ENCODE peak calls at places on chromosomes 7 and 10, in four cellular contexts. N, D, S and E are unnamed samples.

GRCh38 chr7:815284-816216 is 16.7 kb upstream of the SUN1 start:
- DNase-seq in D (no peak), N (peak), S (peak), E (peak)

GRCh38 chr7:371119-371778 is 81.3 kb downstream of the FOXL3 start:
- DNase-seq in S (no peak), D (no peak), N (no peak), E (no peak)

GRCh38 chr7:16268821-16269768 is 152.2 kb downstream of the CRPPA start:
- DNase-seq in N (no peak), D (peak), S (no peak), E (no peak)

GRCh38 chr7:143376396-143376795 is 4.7 kb upstream of the ZYX start:
- DNase-seq in D (no peak), S (no peak), N (no peak), E (no peak)

GRCh38 chr7:32462451-32462850 is 27.7 kb downstream of the LSM5 start:
- DNase-seq in N (no peak), S (no peak), D (no peak), E (no peak)

GRCh38 chr10:86306628-86307278 is 59.8 kb downstream of the GRID1 start:
- DNase-seq in D (no peak), N (peak), S (no peak), E (no peak)

GRCh38 chr10:133274751-133275682 is 1.7 kb downstream of the ADAM8 start:
- DNase-seq in N (peak), S (no peak), D (no peak), E (peak)

GRCh38 chr7:49731836-49732235 is 41.6 kb upstream of the VWC2 start:
- DNase-seq in D (no peak), S (no peak), N (no peak), E (no peak)

GRCh38 chr10:79444243-79445119 is 943 bp downstream of the ZCCHC24 start:
- DNase-seq in S (peak), N (peak), D (no peak), E (peak)

GRCh38 chr10:12707461-12708185 is 293.9 kb downstream of the CCDC3 start:
- DNase-seq in D (no peak), S (peak), N (peak), E (no peak)

GRCh38 chr7:107725138-107725740 is 18.7 kb upstream of the CBLL1 start:
- DNase-seq in S (peak), N (peak), D (peak), E (peak)

GRCh38 chr10:71725998-71726672 is 6.6 kb upstream of the C10orf105 start:
- DNase-seq in N (peak), S (no peak), D (no peak), E (peak)

GRCh38 chr7:27172823-27173411 is 1.2 kb downstream of the HOXA10 start:
- DNase-seq in D (no peak), N (no peak), S (no peak), E (no peak)

GRCh38 chr10:16392661-16393060 is 44.1 kb upstream of the PTER start:
- DNase-seq in D (no peak), N (no peak), S (no peak), E (no peak)

GRCh38 chr7:63900394-63901203 is 98.0 kb upstream of the ZNF722 start:
- DNase-seq in S (peak), D (peak), N (no peak), E (no peak)

GRCh38 chr10:6581750-6582697 is 1.9 kb upstream of the PRKCQ start:
- DNase-seq in N (no peak), D (no peak), S (no peak), E (no peak)

GRCh38 chr10:13613519-13613918 is 26.8 kb downstream of the PRPF18 start:
- DNase-seq in N (no peak), D (no peak), S (no peak), E (no peak)

GRCh38 chr10:131667047-131667446 is 233.8 kb upstream of the PPP2R2D start:
- DNase-seq in D (no peak), N (no peak), S (no peak), E (no peak)

GRCh38 chr7:133070562-133070961 is 11.3 kb downstream of the CHCHD3 start:
- DNase-seq in N (no peak), S (no peak), D (no peak), E (no peak)

GRCh38 chr7:97149843-97150242 is 32.3 kb downstream of the SDHAF3 start:
- DNase-seq in S (no peak), D (no peak), N (no peak), E (no peak)

GRCh38 chr10:12782537-12782936 is 219.0 kb downstream of the CCDC3 start:
- DNase-seq in N (peak), D (no peak), S (no peak), E (peak)

GRCh38 chr10:127041561-127041960 is 136.3 kb downstream of the DOCK1 start:
- DNase-seq in S (no peak), D (no peak), N (no peak), E (no peak)

GRCh38 chr10:6583447-6583846 is 3.4 kb upstream of the PRKCQ start:
- DNase-seq in S (no peak), N (no peak), D (no peak), E (no peak)

GRCh38 chr10:131729361-131729760 is 171.4 kb upstream of the PPP2R2D start:
- DNase-seq in D (no peak), S (no peak), N (no peak), E (peak)

GRCh38 chr10:48317321-48317990 is 11.0 kb downstream of the MAPK8 start:
- DNase-seq in N (no peak), S (no peak), D (no peak), E (no peak)

GRCh38 chr7:29106128-29106988 is 40.0 kb downstream of the CPVL start:
- DNase-seq in D (peak), N (peak), S (no peak), E (peak)

GRCh38 chr10:52316500-52316899 is 2.4 kb downstream of the DKK1 start:
- DNase-seq in D (no peak), S (no peak), N (no peak), E (no peak)

GRCh38 chr10:72097448-72098300 is 9.3 kb upstream of the SPOCK2 start:
- DNase-seq in D (no peak), N (no peak), S (no peak), E (no peak)

GRCh38 chr10:50554381-50554994 is 69.3 kb downstream of the SGMS1 start:
- DNase-seq in D (no peak), N (no peak), S (no peak), E (no peak)

GRCh38 chr10:84493951-84494848 is 165.8 kb downstream of the CCSER2 start:
- DNase-seq in S (no peak), D (no peak), N (no peak), E (no peak)

GRCh38 chr7:34354906-34355305 is 303.1 kb upstream of the NPSR1 start:
- DNase-seq in S (no peak), N (no peak), D (no peak), E (no peak)

GRCh38 chr7:34382166-34382893 is 275.7 kb upstream of the NPSR1 start:
- DNase-seq in N (no peak), D (no peak), S (no peak), E (no peak)

GRCh38 chr10:87504667-87505365 is at the start of gene MINPP1:
- DNase-seq in N (peak), D (peak), S (peak), E (peak)

GRCh38 chr10:87092356-87092860 is 2.2 kb downstream of the GLUD1 start:
- DNase-seq in S (no peak), N (no peak), D (no peak), E (no peak)

GRCh38 chr7:124856299-124856888 is 73.2 kb downstream of the POT1 start:
- DNase-seq in D (no peak), N (peak), S (no peak), E (peak)

GRCh38 chr7:126016722-126017121 is 1087.1 kb upstream of the POT1 start:
- DNase-seq in N (no peak), D (no peak), S (no peak), E (no peak)

GRCh38 chr7:15594461-15594860 is 32.6 kb upstream of the AGMO start:
- DNase-seq in S (no peak), D (no peak), N (no peak), E (no peak)

GRCh38 chr7:128362670-128363069 is 1.2 kb upstream of the PRRT4 start:
- DNase-seq in N (no peak), S (no peak), D (no peak), E (no peak)

GRCh38 chr10:70084189-70084588 is 31.5 kb downstream of the MACROH2A2 start:
- DNase-seq in N (no peak), D (no peak), S (no peak), E (no peak)
- TF ChIP-seq CTCF in N (no peak), D (no peak), S (no peak), E (no peak)

DNA sequence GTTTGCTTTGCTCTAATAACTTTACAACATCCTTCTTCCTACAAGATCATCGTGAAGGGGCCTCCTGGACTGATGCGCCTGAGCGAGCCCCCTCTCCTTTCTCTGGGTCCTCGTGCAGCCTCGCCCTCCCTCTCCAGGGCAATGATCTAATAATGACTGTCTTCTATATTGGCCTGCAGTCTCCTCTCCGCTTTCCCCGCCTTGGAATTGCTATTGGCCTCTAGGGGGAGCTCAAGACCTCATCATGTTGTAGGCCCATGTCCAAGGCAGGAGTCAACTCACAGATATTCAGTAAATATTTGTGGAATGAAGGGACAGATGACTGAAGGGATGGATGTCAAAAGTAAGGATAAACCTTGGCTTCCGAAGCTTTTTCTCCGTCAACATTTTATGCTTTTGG is 1180.3 kb downstream of the TYW1 start:
- DNase-seq in D (peak), S (no peak), N (peak), E (peak)
- TF ChIP-seq CTCF in D (no peak), S (peak), N (no peak), E (peak)

GRCh38 chr10:70268376-70268775 is 15.4 kb downstream of the NPFFR1 start:
- DNase-seq in N (no peak), S (no peak), D (no peak), E (no peak)

GRCh38 chr10:70265032-70265689 is 18.6 kb downstream of the NPFFR1 start:
- DNase-seq in S (no peak), N (peak), D (no peak), E (peak)

GRCh38 chr10:70266056-70266455 is 17.7 kb downstream of the NPFFR1 start:
- DNase-seq in N (no peak), D (no peak), S (no peak), E (no peak)

GRCh38 chr10:70266701-70267100 is 17.1 kb downstream of the NPFFR1 start:
- DNase-seq in D (no peak), N (no peak), S (no peak), E (no peak)

DNA sequence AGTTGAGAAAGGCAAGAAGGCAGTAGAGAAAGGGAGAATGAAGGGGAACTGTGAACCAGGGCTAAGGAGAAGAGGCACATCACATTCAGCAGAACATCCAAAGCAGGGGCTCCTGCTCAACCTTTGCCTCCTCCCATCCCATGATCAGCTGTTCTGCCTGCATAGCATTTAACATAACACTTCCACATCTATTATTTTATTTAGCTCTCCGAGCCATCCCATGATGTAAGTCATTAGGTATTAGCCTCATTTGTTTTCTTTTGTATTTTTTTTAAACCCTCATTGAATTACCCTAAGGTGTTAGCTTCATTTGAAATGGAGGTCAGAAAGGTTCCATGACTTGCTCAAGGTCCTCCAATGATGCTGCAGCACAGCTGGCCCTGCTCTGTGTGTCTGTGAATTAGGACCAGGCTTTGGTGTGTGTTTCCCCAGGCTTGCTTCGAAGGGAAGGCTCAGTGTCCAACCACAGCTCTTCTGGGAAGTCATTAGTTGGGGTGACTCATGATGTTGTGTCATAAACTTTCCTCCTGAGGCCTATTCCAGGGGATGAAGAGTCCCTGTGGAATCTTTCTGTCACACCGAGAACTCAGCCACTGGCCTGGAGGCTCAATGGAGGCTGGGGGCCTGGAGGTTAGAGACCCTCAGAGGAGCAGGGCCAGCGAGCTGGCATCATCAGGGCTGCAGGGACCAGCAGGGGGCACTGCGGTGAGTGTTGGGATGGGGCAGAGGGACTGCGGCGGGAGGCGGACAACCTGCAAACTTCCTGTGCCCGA is 16.5 kb downstream of the NPFFR1 start:
- DNase-seq in S (no peak), D (peak), N (no peak), E (no peak)
- TF ChIP-seq CTCF in S (peak), D (no peak), N (peak), E (peak)

GRCh38 chr10:69636626-69637550 is 6.8 kb downstream of the FAM241B start:
- DNase-seq in N (no peak), S (no peak), D (no peak), E (peak)
- TF ChIP-seq CTCF in N (no peak), S (no peak), D (no peak), E (no peak)

DNA sequence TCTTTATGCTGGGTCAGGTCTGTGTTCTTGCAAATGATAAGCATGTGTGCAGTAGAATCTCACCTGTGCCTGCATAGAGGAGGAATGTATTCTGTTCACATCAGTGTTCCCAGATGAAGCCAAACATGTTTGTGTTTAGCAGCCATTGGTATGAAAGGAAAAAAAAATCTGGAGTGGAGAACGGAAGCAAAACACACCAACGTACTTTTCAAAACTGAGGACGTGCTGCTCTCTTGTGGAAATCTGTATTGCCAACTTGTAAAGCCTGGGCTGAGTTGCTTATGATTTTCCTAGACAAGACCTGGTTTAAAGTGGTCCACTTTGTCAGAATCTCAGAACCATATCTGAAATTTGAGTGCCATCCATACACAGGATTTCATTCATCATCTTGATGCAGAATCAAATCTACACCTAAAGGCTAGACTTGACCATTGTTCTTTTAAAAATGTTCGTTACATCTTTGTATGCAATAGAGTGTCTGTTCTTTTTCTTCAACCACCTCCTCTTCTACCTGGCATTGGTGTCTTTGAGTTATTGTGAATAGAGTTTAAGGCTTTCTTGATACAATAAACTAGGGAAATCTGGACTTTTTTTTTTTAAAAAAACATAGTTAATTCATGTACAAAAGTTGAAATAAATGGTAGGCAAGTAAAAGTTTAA is 367.7 kb downstream of the PHF14 start:
- DNase-seq in N (no peak), S (no peak), D (no peak), E (no peak)
- TF ChIP-seq CTCF in N (no peak), S (peak), D (no peak), E (peak)

GRCh38 chr7:73437699-73438416 is 4.3 kb downstream of the FZD9 start:
- DNase-seq in S (no peak), D (no peak), N (no peak), E (no peak)

GRCh38 chr7:73434701-73435069 is 1.1 kb downstream of the FZD9 start:
- DNase-seq in N (no peak), D (no peak), S (no peak), E (no peak)

GRCh38 chr7:73437091-73437490 is 3.5 kb downstream of the FZD9 start:
- DNase-seq in N (no peak), D (no peak), S (no peak), E (no peak)

GRCh38 chr7:73435471-73436009 is 2.0 kb downstream of the FZD9 start:
- DNase-seq in N (no peak), S (no peak), D (no peak), E (no peak)

GRCh38 chr7:73436031-73436929 is 2.7 kb downstream of the FZD9 start:
- DNase-seq in N (no peak), S (no peak), D (no peak), E (no peak)
- TF ChIP-seq CTCF in N (no peak), S (no peak), D (no peak), E (no peak)

GRCh38 chr10:14953452-14954000 is 370 bp downstream of the DCLRE1C start:
- DNase-seq in D (peak), S (peak), N (peak), E (no peak)

GRCh38 chr10:14954934-14955333 is 1.0 kb upstream of the DCLRE1C start:
- DNase-seq in S (no peak), N (no peak), D (no peak), E (no peak)

GRCh38 chr10:14949291-14949690 is 4.6 kb downstream of the DCLRE1C start:
- DNase-seq in N (no peak), S (no peak), D (no peak), E (no peak)

GRCh38 chr10:14954001-14954770 is at the start of gene DCLRE1C:
- DNase-seq in S (peak), N (peak), D (peak), E (peak)

GRCh38 chr10:14952851-14953451 is 945 bp downstream of the DCLRE1C start:
- DNase-seq in S (no peak), N (no peak), D (no peak), E (no peak)
- TF ChIP-seq CTCF in S (no peak), N (no peak), D (no peak), E (no peak)

DNA sequence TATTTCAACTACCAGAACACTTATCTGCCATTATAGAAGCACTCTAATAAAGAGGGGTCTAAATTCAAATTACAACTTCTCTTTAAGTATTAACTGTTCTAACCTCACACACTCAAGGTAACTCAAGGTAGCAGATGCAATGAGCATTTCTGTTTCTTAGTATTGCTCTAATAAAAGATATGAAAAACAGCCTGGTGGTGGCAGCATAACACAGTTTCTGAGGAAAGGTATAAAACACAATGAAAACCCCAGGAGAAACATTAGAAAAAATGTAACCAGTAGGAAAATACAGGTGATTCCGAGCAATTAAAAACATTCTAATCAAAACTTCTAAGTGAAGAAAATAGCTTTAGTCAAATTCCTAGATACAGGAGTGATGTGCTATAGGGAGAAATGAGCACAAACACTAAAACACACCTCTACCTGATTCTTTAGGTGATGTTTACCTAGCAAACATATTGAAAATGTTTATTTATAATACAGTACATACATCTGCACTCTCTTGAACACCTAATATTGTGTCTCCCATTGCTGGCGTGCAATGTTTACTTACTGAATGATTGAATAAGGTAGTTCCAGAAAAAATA is 3.5 kb downstream of the MKRN1 start:
- DNase-seq in N (peak), S (no peak), D (peak), E (peak)
- TF ChIP-seq CTCF in N (no peak), S (peak), D (no peak), E (peak)